ENCODE peak calls at places on chromosomes 3 and 15, in four cellular contexts. M, U, J and V are unnamed samples.
A peak's percentile ranks its signal among the peaks of the same experiment; 100 is the strongest.

GRCh38 chr3:136752046-136752326 is 192 bp downstream of the STAG1 start:
- DNase-seq in M (no peak), U (no peak), J (no peak), V (no peak)

GRCh38 chr3:143439785-143440184 is 320.2 kb downstream of the CHST2 start:
- DNase-seq in M (no peak), U (no peak), J (no peak), V (no peak)

GRCh38 chr3:33690341-33690740 is 27.7 kb downstream of the CLASP2 start:
- DNase-seq in M (no peak), U (no peak), J (no peak), V (no peak)

GRCh38 chr3:56347219-56347871 is 120.9 kb downstream of the ERC2 start:
- DNase-seq in M (peak; percentile 49), U (no peak), J (no peak), V (no peak)

GRCh38 chr3:31444220-31445142 is 88.2 kb upstream of the STT3B start:
- DNase-seq in M (no peak), U (no peak), J (no peak), V (no peak)

GRCh38 chr3:12150112-12150511 is 8.6 kb downstream of the TIMP4 start:
- DNase-seq in M (no peak), U (no peak), J (no peak), V (no peak)

GRCh38 chr3:82496890-82497560 is 735.6 kb upstream of the GBE1 start:
- DNase-seq in M (peak; percentile 47), U (no peak), J (no peak), V (no peak)

GRCh38 chr3:32315441-32315840 is 76.2 kb upstream of the CMTM7 start:
- DNase-seq in M (no peak), U (no peak), J (no peak), V (no peak)

GRCh38 chr3:108096506-108097325 is 5.9 kb upstream of the CD47 start:
- DNase-seq in M (no peak), U (no peak), J (no peak), V (no peak)

GRCh38 chr3:170907519-170908234 is 760 bp downstream of the EIF5A2 start:
- DNase-seq in M (peak; percentile 17), U (peak; percentile 15), J (no peak), V (peak; percentile 66)

GRCh38 chr15:90059208-90059985 is 42.9 kb downstream of the IDH2 start:
- DNase-seq in M (peak; percentile 44), U (no peak), J (no peak), V (peak; percentile 98)

GRCh38 chr15:78208887-78209645 is 25.3 kb downstream of the ACSBG1 start:
- DNase-seq in M (peak; percentile 12), U (no peak), J (no peak), V (no peak)

GRCh38 chr3:156551261-156551660 is 3.7 kb downstream of the SSR3 start:
- DNase-seq in M (no peak), U (no peak), J (no peak), V (no peak)

GRCh38 chr15:31062310-31062964 is 39.1 kb downstream of the TRPM1 start:
- DNase-seq in M (no peak), U (no peak), J (no peak), V (no peak)

GRCh38 chr15:91049378-91050127 is 27.2 kb upstream of the VPS33B start:
- DNase-seq in M (peak; percentile 82), U (peak; percentile 63), J (peak; percentile 37), V (no peak)

GRCh38 chr3:197490098-197490497 is 65.7 kb downstream of the BDH1 start:
- DNase-seq in M (no peak), U (peak; percentile 56), J (no peak), V (no peak)

GRCh38 chr15:23095796-23096195 is 40.8 kb downstream of the GOLGA6L1 start:
- DNase-seq in M (no peak), U (no peak), J (no peak), V (no peak)

GRCh38 chr15:73573572-73573971 is 59.6 kb downstream of the NPTN start:
- DNase-seq in M (no peak), U (no peak), J (no peak), V (no peak)

GRCh38 chr3:187456268-187456667 is 88.1 kb downstream of the RTP4 start:
- DNase-seq in M (peak; percentile 85), U (no peak), J (peak; percentile 39), V (no peak)

GRCh38 chr3:172096881-172097420 is 57.6 kb downstream of the FNDC3B start:
- DNase-seq in M (no peak), U (peak; percentile 19), J (no peak), V (no peak)

DNA sequence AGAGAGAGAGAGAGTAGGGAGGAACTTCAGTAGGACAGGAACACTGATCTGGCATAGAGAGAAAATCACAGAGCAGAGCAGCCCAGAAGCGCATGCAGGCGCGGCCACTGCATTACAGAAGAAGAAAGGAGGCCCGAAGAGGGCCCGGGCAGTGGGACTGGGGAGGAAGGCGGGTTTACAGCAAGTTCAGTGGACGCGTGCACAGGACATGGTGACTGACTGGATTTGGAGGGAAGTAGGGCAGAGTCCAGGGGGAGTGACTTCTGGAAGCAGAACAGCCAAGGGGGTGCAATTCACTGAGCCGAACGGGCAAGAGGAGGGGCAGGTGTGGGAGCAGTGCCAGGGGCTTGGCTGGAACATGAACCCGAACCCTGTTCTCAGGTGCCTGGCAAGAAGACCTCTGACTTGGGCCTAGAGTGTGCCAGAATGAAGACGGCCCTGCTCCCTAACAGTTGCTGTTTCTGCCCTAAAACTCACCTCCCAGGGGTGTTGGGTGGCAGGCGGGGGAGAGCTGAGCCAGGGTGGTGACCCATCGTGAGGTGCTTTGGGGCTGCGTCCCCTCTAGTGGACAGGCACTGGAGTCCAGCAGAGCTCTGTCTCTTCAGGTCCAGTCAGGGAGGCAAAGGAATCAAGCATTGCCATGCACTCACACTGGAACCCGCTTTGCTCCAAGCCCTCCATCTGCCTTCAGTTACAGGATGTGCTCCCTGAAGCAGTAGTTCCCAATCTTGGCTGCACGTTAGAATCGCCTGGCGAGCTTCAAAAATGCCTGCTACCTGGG is 101.2 kb upstream of the HES1 start:
- DNase-seq in M (no peak), U (no peak), J (no peak), V (no peak)
- TF ChIP-seq POLR2A in M (no peak), U (no peak), J (no peak), V (no peak)

DNA sequence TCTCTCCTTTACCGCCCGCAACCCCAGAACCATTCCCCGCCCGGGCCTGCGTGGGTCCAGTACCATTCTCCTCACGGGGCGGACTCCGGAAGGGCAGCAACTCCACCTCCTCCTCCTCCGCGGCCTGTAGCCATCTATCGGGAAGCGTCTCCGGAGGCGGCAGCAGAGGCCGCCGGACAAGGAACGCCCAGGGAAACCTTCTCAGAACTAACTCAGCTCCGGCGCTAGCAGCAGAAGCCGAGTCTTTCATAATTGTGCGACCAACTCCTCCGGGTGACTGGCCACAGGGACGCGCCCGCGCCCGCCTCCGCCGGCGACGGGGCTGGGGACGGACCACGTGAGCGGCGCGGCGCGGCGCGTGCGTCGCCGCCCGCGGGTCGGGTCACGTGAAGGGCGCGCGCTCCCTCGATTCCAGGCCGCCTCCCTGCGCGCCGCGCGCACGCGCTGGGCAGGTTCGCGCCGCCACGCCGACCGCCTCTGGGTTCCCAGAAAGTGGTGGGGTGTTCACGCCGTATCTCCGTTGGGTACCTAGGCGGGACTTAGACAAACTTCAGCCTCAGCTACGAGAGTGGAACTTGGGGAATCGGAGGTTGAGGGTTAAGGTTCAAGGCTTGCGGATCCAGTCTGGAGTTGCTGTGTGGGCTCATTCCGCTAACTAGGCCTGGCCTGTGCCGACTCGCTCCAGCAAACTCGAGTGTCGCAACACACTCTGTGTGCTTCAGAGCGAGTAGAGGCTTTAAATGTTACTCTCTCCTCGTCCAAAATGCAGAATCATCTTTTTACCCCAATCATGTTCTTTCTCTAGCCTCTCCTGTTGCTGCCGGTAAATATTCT is at the start of gene TRPM7:
- DNase-seq in M (peak; percentile 92), U (peak; percentile 89), J (peak; percentile 91), V (peak; percentile 97)
- TF ChIP-seq CTCF in M (peak; percentile 20), U (no peak), J (no peak), V (no peak)

GRCh38 chr3:159763466-159764210 is 225.0 kb upstream of the IL12A start:
- DNase-seq in M (peak; percentile 66), U (peak; percentile 81), J (peak; percentile 70), V (peak; percentile 83)
- TF ChIP-seq POLR2A in M (no peak), U (peak; percentile 81), J (peak; percentile 6), V (no peak)

GRCh38 chr3:98012974-98013373 is 22.1 kb downstream of the GABRR3 start:
- DNase-seq in M (no peak), U (no peak), J (no peak), V (no peak)

GRCh38 chr3:98018301-98018700 is 16.8 kb downstream of the GABRR3 start:
- DNase-seq in M (no peak), U (no peak), J (no peak), V (no peak)

GRCh38 chr3:98010194-98010882 is 24.8 kb downstream of the GABRR3 start:
- DNase-seq in M (no peak), U (no peak), J (no peak), V (no peak)

GRCh38 chr3:98008751-98009373 is 26.3 kb downstream of the GABRR3 start:
- DNase-seq in M (no peak), U (no peak), J (no peak), V (no peak)

DNA sequence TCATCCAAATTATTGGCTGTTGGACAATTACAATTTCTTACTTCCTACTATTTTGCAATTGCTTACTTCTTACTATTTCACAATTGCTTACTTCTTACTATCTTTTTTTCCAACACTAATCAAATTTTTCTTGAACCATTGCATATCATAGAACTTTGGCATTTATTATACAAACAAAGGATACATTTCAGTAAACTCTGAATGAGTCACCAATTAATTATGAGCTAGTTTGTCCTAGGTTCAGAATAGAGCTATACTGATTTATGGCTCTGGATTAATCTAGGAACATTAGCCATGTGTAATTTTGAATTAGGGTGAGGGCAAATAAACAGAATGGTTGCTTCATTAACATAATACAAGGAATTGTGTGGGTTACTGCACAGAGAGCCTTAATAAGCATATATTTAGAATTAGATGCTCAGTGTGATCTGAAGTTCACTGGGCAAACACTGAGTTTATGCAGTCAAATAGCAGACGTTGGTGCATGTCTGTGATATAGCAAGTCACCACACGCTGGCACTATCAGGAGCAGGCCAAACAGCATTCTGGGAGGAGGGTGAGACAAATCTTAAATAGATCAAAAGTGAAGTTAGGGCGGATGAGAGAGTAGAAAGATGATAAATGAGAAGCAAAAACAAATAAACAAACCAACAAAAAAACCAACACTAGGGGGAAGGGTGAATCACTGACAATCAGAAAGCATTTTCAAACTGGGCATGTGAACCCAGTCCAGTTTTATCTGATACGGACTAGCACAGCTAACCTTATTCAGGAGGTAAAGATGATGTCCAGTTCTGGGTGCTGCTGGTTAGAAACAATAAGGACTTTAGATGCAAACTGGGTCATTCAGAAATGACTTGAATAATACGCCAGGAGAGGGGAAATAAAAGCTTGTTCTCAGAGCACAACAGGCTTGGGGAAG is 21.4 kb downstream of the GABRR3 start:
- DNase-seq in M (no peak), U (peak; percentile 31), J (no peak), V (no peak)
- TF ChIP-seq CTCF in M (no peak), U (no peak), J (no peak), V (no peak)

GRCh38 chr3:69739204-69740102 is at the start of gene MITF:
- DNase-seq in M (peak; percentile 96), U (peak; percentile 84), J (peak; percentile 92), V (peak; percentile 91)
- TF ChIP-seq POLR2A in M (peak; percentile 18), U (peak; percentile 24), J (peak; percentile 72), V (no peak)

GRCh38 chr15:85693277-85693676 is 101.4 kb downstream of the KLHL25 start:
- DNase-seq in M (no peak), U (no peak), J (no peak), V (no peak)
- TF ChIP-seq CTCF in M (no peak), U (no peak), J (no peak), V (no peak)

GRCh38 chr3:48188266-48189201 is at the start of gene CDC25A:
- DNase-seq in M (peak; percentile 99), U (peak; percentile 90), J (peak; percentile 97), V (peak; percentile 97)
- TF ChIP-seq POLR2A in M (no peak), U (peak; percentile 36), J (no peak), V (no peak)